ENCODE peak calls at places on chromosome 3, in four cellular contexts. S, J, Q and K are unnamed samples.

GRCh38 chr3:141050576-141050912 is 603 bp upstream of the SPSB4 start:
- DNase-seq in S (no peak), J (no peak), Q (no peak), K (no peak)

GRCh38 chr3:151169262-151169661 is 33.8 kb downstream of the GPR171 start:
- DNase-seq in S (no peak), J (no peak), Q (no peak), K (no peak)

GRCh38 chr3:15794303-15794771 is 3.4 kb downstream of the ANKRD28 start:
- DNase-seq in S (peak; percentile 36), J (peak; percentile 44), Q (peak; percentile 84), K (no peak)

GRCh38 chr3:58246148-58247051 is 8.8 kb downstream of the ABHD6 start:
- DNase-seq in S (no peak), J (no peak), Q (no peak), K (no peak)

GRCh38 chr3:188153498-188153948 is 434 bp upstream of the LPP start:
- DNase-seq in S (peak; percentile 94), J (peak; percentile 88), Q (peak; percentile 96), K (peak; percentile 43)

GRCh38 chr3:112374334-112374734 is 41.4 kb downstream of the CD200 start:
- DNase-seq in S (no peak), J (peak; percentile 36), Q (no peak), K (no peak)

GRCh38 chr3:79817224-79817623 is 49.4 kb upstream of the ROBO1 start:
- DNase-seq in S (no peak), J (no peak), Q (no peak), K (no peak)

GRCh38 chr3:69660631-69661030 is 78.6 kb upstream of the MITF start:
- DNase-seq in S (no peak), J (no peak), Q (no peak), K (no peak)

GRCh38 chr3:44842376-44842775 is 19.3 kb upstream of the TMEM42 start:
- DNase-seq in S (no peak), J (no peak), Q (no peak), K (no peak)

GRCh38 chr3:17238029-17238428 is 353.3 kb downstream of the PLCL2 start:
- DNase-seq in S (no peak), J (no peak), Q (peak; percentile 75), K (no peak)

GRCh38 chr3:142858043-142858442 is 30.8 kb downstream of the PCOLCE2 start:
- DNase-seq in S (no peak), J (no peak), Q (no peak), K (no peak)

GRCh38 chr3:99751649-99752048 is 66.0 kb upstream of the CMSS1 start:
- DNase-seq in S (peak; percentile 26), J (peak; percentile 71), Q (peak; percentile 69), K (no peak)

GRCh38 chr3:141485578-141486415 is 1.0 kb upstream of the RASA2 start:
- DNase-seq in S (no peak), J (peak; percentile 84), Q (peak; percentile 62), K (no peak)

GRCh38 chr3:95654567-95655362 is 1159.6 kb upstream of the EPHA6 start:
- DNase-seq in S (no peak), J (no peak), Q (no peak), K (no peak)

GRCh38 chr3:74447221-74447620 is 167.2 kb downstream of the CNTN3 start:
- DNase-seq in S (no peak), J (no peak), Q (no peak), K (no peak)

GRCh38 chr3:21170964-21171363 is 580.0 kb downstream of the ZNF385D start:
- DNase-seq in S (no peak), J (peak; percentile 21), Q (no peak), K (no peak)

GRCh38 chr3:79040701-79041100 is 727.1 kb downstream of the ROBO1 start:
- DNase-seq in S (peak; percentile 23), J (peak; percentile 81), Q (peak; percentile 82), K (no peak)

GRCh38 chr3:127254730-127255129 is 33.1 kb downstream of the PRR20G start:
- DNase-seq in S (no peak), J (peak; percentile 67), Q (no peak), K (no peak)

GRCh38 chr3:171260899-171261298 is 199.3 kb downstream of the TNIK start:
- DNase-seq in S (no peak), J (no peak), Q (no peak), K (no peak)

GRCh38 chr3:81816473-81817260 is 55.2 kb upstream of the GBE1 start:
- DNase-seq in S (no peak), J (no peak), Q (peak; percentile 60), K (no peak)

GRCh38 chr3:26622634-26623408 is at the start of gene LRRC3B:
- DNase-seq in S (no peak), J (no peak), Q (no peak), K (no peak)

GRCh38 chr3:194125474-194125873 is 10.5 kb upstream of the HES1 start:
- DNase-seq in S (no peak), J (no peak), Q (no peak), K (no peak)

GRCh38 chr3:190575441-190576190 is 61.7 kb downstream of the IL1RAP start:
- DNase-seq in S (no peak), J (no peak), Q (no peak), K (no peak)

GRCh38 chr3:9779721-9780450 is 10.1 kb upstream of the CAMK1 start:
- DNase-seq in S (no peak), J (no peak), Q (no peak), K (no peak)

GRCh38 chr3:196684548-196685407 is 27.3 kb downstream of the CEP19 start:
- DNase-seq in S (peak; percentile 7), J (peak; percentile 35), Q (peak; percentile 89), K (peak; percentile 23)

GRCh38 chr3:193824365-193824764 is 231.4 kb downstream of the OPA1 start:
- DNase-seq in S (no peak), J (no peak), Q (no peak), K (no peak)

GRCh38 chr3:160163259-160163878 is 61.9 kb upstream of the C3orf80 start:
- DNase-seq in S (peak; percentile 15), J (no peak), Q (peak; percentile 75), K (no peak)

GRCh38 chr3:134077649-134078081 is 47.9 kb upstream of the SLCO2A1 start:
- DNase-seq in S (no peak), J (no peak), Q (no peak), K (no peak)

GRCh38 chr3:40741729-40742128 is 217.0 kb downstream of the ZNF621 start:
- DNase-seq in S (no peak), J (no peak), Q (no peak), K (no peak)

GRCh38 chr3:183224581-183224980 is 28.5 kb upstream of the B3GNT5 start:
- DNase-seq in S (no peak), J (no peak), Q (no peak), K (no peak)
- H3K9me3 ChIP-seq in S (no peaks in the 10 kb centered on the region), J (no peaks in the 10 kb centered on the region), Q (no peaks in the 10 kb centered on the region), K (no peaks in the 10 kb centered on the region)

DNA sequence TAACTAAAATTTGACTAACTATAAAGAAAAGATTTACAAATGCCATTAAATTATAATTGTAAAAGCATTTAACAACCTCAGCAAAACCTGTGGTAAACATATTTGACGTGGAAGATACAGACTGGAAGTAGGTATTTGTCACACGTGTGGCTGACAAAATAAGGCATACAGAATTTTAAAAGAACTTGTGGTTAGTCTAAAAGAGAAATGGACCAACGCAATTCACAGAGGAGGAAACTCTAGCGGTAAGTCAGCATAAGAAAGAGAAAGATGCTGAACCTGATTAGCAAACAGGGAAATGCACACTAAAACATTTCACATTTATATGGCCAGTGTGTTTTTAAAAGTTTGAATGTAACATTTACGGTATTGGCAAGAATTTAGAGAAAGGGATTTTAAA is 35.3 kb downstream of the KCNH8 start:
- DNase-seq in S (no peak), J (no peak), Q (no peak), K (no peak)
- H3K9me3 ChIP-seq in S (peaks cover 6% of the 10 kb centered on the region), J (no peaks in the 10 kb centered on the region), Q (no peaks in the 10 kb centered on the region), K (no peaks in the 10 kb centered on the region)

DNA sequence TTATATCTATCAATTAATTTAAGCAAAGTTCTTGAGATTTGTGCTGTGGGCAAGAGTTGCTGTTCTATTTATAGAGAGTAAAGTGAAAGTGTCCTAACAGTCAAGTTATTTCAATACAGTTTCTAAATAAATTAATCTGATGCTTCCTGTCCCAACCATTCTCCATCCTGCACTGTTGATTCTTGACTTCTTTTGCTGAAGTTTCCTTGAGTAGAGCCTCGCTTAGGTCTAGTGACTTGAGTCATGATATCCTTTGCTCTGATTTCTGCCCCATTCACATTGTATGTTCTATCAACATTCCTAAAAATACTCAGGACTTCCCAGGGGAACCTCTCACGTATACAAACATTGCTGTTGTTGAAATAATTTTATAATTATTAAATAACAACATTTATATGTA is 498.4 kb upstream of the ALCAM start:
- DNase-seq in S (no peak), J (no peak), Q (no peak), K (no peak)
- H3K9me3 ChIP-seq in S (no peaks in the 10 kb centered on the region), J (no peaks in the 10 kb centered on the region), Q (no peaks in the 10 kb centered on the region), K (no peaks in the 10 kb centered on the region)

GRCh38 chr3:42911551-42911950 is 5.6 kb downstream of the ZNF662 start:
- DNase-seq in S (no peak), J (no peak), Q (no peak), K (no peak)

GRCh38 chr3:42914771-42915515 is 9.0 kb downstream of the ZNF662 start:
- DNase-seq in S (no peak), J (no peak), Q (no peak), K (no peak)
- H3K9me3 ChIP-seq in S (peaks cover 10% of the 10 kb centered on the region), J (peaks cover 22% of the 10 kb centered on the region), Q (peaks cover 63% of the 10 kb centered on the region), K (peaks cover 4% of the 10 kb centered on the region)

DNA sequence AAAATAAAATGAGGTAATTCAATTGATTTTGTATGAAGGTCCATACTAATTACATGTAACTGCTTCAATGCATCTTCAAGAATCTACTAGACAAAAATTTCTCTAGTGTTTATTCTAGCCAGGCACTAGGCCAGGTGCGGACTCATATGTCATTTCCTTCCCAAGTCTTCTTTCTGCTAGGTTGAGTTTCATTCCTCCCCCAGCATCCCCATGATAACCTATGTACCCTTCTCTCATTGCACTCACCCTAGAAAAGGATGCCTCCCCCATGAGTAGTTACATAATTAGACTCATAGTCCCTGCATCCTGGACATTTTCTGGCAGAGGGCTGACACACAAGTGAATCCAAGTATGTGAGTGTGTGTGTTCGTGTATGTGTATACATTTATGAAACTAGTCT is 585.4 kb upstream of the ZNF717 start:
- DNase-seq in S (no peak), J (no peak), Q (no peak), K (no peak)
- H3K9me3 ChIP-seq in S (no peaks in the 10 kb centered on the region), J (peaks cover 5% of the 10 kb centered on the region), Q (no peaks in the 10 kb centered on the region), K (no peaks in the 10 kb centered on the region)

GRCh38 chr3:174331095-174331802 is 527.9 kb upstream of the NAALADL2 start:
- DNase-seq in S (no peak), J (no peak), Q (no peak), K (no peak)
- H3K9me3 ChIP-seq in S (no peaks in the 10 kb centered on the region), J (no peaks in the 10 kb centered on the region), Q (no peaks in the 10 kb centered on the region), K (peaks cover 2% of the 10 kb centered on the region)

DNA sequence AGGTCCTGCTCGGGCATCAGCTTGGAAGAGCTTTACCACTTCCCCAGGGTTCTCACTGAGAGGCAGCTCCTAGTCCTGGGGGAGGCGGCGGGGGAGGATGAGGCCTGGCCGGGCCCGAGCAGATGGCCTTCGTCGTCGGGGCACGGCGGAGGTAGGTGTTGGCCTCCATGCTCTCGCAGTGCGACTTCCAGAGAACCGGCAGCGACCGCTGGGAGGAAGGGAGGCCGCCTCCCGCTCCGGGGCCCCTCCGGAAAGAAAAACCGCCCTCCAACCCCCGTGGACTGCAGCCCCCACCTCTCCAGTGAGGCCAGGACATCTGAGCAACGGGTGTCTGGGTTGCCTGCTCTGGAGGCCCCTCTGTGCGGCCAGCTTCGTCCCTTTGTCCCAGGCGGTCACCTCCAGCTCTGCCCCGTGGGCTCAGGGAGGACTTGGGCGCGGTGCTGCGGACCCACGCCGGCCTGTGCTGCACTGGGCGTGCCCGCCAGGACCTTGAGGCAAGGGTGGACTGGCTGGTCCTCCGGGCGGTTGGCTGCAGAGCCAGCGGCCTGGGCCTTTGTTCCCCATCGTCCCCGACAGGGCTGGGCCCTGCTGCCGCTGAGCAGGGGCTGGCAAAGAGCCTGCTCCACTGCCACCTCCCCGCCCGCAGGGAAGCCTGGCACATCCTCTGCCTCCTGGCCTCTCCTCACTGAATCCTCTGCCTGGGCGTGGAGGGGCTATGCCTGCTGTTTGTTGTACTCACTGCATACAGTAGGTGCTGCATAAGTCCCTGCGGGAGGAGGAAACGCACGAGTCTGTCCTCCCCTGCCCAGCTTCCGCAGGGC is 13.6 kb upstream of the GP9 start:
- DNase-seq in S (no peak), J (no peak), Q (no peak), K (no peak)
- H3K9me3 ChIP-seq in S (peaks cover 29% of the 10 kb centered on the region), J (peaks cover 2% of the 10 kb centered on the region), Q (peaks cover 25% of the 10 kb centered on the region), K (no peaks in the 10 kb centered on the region)